ENCODE peak calls at places on chromosome X, in four cellular contexts. C is memory B cell; Q is stimulated activated CD8-positive, alpha-beta memory T cell treated with anti-CD3 and anti-CD28 coated beads, Interleukin-4, amount 100 ng/mL, for 48 hours; U is mucosa of gallbladder. I is an unnamed sample.
A peak's percentile ranks its signal among the peaks of the same experiment; 100 is the strongest.

GRCh38 chrX:10741003-10741402 is 120.6 kb upstream of the MID1 start:
- DNase-seq in C (no peak), Q (no peak), U (no peak), I (no peak)

GRCh38 chrX:56793112-56793430 is 64.0 kb downstream of the NBDY start:
- DNase-seq in C (no peak), Q (no peak), U (no peak), I (no peak)

GRCh38 chrX:83934220-83934619 is 73.3 kb downstream of the CYLC1 start:
- DNase-seq in C (no peak), Q (no peak), U (no peak), I (no peak)

GRCh38 chrX:132751043-132751690 is 207.3 kb downstream of the HS6ST2 start:
- DNase-seq in C (no peak), Q (no peak), U (no peak), I (no peak)

GRCh38 chrX:68841251-68842049 is 12.6 kb downstream of the EFNB1 start:
- DNase-seq in C (no peak), Q (no peak), U (peak; percentile 73), I (no peak)

GRCh38 chrX:134469481-134469880 is 9.5 kb downstream of the HPRT1 start:
- DNase-seq in C (no peak), Q (no peak), U (no peak), I (no peak)

GRCh38 chrX:111095974-111096870 is at the start of gene PAK3:
- DNase-seq in C (no peak), Q (no peak), U (peak; percentile 18), I (no peak)

GRCh38 chrX:97089116-97089515 is 205.4 kb downstream of the RPA4 start:
- DNase-seq in C (no peak), Q (no peak), U (no peak), I (no peak)

GRCh38 chrX:43165343-43165920 is 387.5 kb upstream of the PPP1R2C start:
- DNase-seq in C (no peak), Q (peak; percentile 22), U (no peak), I (no peak)

GRCh38 chrX:16785247-16786138 is 773 bp upstream of the TXLNG start:
- DNase-seq in C (no peak), Q (peak; percentile 31), U (no peak), I (no peak)

GRCh38 chrX:17414839-17415238 is 39.8 kb downstream of the NHS start:
- DNase-seq in C (no peak), Q (peak; percentile 19), U (no peak), I (no peak)

GRCh38 chrX:122913134-122913533 is 270.9 kb upstream of the GRIA3 start:
- DNase-seq in C (no peak), Q (no peak), U (no peak), I (no peak)

GRCh38 chrX:420496-421223 is 34.0 kb upstream of the PPP2R3B start:
- DNase-seq in C (no peak), Q (no peak), U (no peak), I (no peak)

GRCh38 chrX:29143756-29144155 is 556.5 kb downstream of the IL1RAPL1 start:
- DNase-seq in C (no peak), Q (no peak), U (no peak), I (no peak)

GRCh38 chrX:2320580-2321327 is 180.0 kb downstream of the DHRSX start:
- DNase-seq in C (no peak), Q (no peak), U (peak; percentile 30), I (no peak)

GRCh38 chrX:57282568-57282967 is 3.9 kb upstream of the FAAH2 start:
- DNase-seq in C (no peak), Q (no peak), U (no peak), I (no peak)

GRCh38 chrX:37776283-37776986 is 3.4 kb upstream of the CYBB start:
- DNase-seq in C (no peak), Q (no peak), U (no peak), I (no peak)

I was measured in GM12892.